ENCODE peak calls at places on chromosome 9, in four cellular contexts. R is stimulated activated CD4-positive, alpha-beta T cell treated with anti-CD3 and anti-CD28 coated beads, Interleukin-12 subunit alpha, Interleukin-12 subunit beta, amount 100 ng/mL, for 4 hours; M is naive thymus-derived CD8-positive, alpha-beta T cell; X is NCI-H1417. D is an unnamed sample.

GRCh38 chr9:31030741-31031202 is 1353.7 kb upstream of the ACO1 start:
- DNase-seq in M (no peak), X (peak; percentile 45), R (no peak), D (no peak)

GRCh38 chr9:83238871-83239624 is 176.1 kb upstream of the RASEF start:
- DNase-seq in M (no peak), X (peak; percentile 69), R (no peak), D (no peak)

GRCh38 chr9:23701291-23701690 is 124.7 kb downstream of the ELAVL2 start:
- DNase-seq in M (no peak), X (no peak), R (no peak), D (no peak)

GRCh38 chr9:98867434-98868168 is 60.1 kb downstream of the GALNT12 start:
- DNase-seq in R (no peak), M (no peak), X (peak; percentile 11), D (no peak)

GRCh38 chr9:73743826-73744225 is 592.2 kb downstream of the ANXA1 start:
- DNase-seq in X (no peak), R (no peak), M (no peak), D (no peak)

GRCh38 chr9:15513335-15513734 is 2.6 kb upstream of the PSIP1 start:
- DNase-seq in M (no peak), R (no peak), X (peak; percentile 57), D (no peak)

GRCh38 chr9:30967484-30967883 is 1417.0 kb upstream of the ACO1 start:
- DNase-seq in R (no peak), M (no peak), X (peak; percentile 19), D (no peak)

GRCh38 chr9:137304383-137305059 is 2.5 kb upstream of the NRARP start:
- DNase-seq in X (peak; percentile 51), M (no peak), R (no peak), D (no peak)

GRCh38 chr9:109117856-109118801 is 1.6 kb downstream of the TMEM245 start:
- DNase-seq in X (peak; percentile 61), R (peak; percentile 27), M (no peak), D (peak; percentile 41)

GRCh38 chr9:119941081-119941480 is 571.8 kb upstream of the BRINP1 start:
- DNase-seq in R (no peak), M (no peak), X (no peak), D (no peak)

D was measured in effector CD4-positive, alpha-beta T cell.